ENCODE peak calls at places on chromosome 10, in eight cellular contexts. O is RWPE1, K is IMR-90, E is dorsolateral prefrontal cortex, U is tibial nerve, L is DND-41, P is H1, F is PC-9. D is an unnamed sample.

GRCh38 chr10:31620236-31621151 is 301.5 kb downstream of the ZEB1 start:
- DNase-seq in O (no peak), K (peak), E (no peak), U (peak), L (no peak), P (peak), F (no peak), D (no peak)

GRCh38 chr10:43128958-43129706 is 9.1 kb upstream of the CSGALNACT2 start:
- DNase-seq in O (peak), K (peak), E (no peak), U (no peak), L (peak), P (no peak), F (peak), D (no peak)

GRCh38 chr10:3468919-3469638 is 296.5 kb upstream of the PITRM1 start:
- DNase-seq in O (peak), K (peak), E (no peak), U (no peak), L (no peak), P (no peak), F (peak), D (no peak)

GRCh38 chr10:90813592-90814365 is 44.1 kb downstream of the HTR7 start:
- DNase-seq in O (no peak), K (no peak), E (no peak), U (no peak), L (no peak), P (no peak), F (no peak), D (no peak)

GRCh38 chr10:10871312-10871711 is 146.4 kb upstream of the CELF2 start:
- DNase-seq in O (no peak), K (no peak), E (no peak), U (no peak), L (no peak), P (no peak), F (no peak), D (no peak)

GRCh38 chr10:22640351-22640750 is 74.0 kb downstream of the PIP4K2A start:
- DNase-seq in O (no peak), K (no peak), E (no peak), U (no peak), L (no peak), P (no peak), F (no peak), D (no peak)

GRCh38 chr10:60434418-60435046 is 44.9 kb upstream of the ANK3 start:
- DNase-seq in O (peak), K (peak), E (no peak), U (no peak), L (peak), P (no peak), F (peak), D (no peak)

GRCh38 chr10:689433-690226 is at the start of gene DIP2C:
- DNase-seq in O (peak), K (peak), E (peak), U (peak), L (no peak), P (no peak), F (no peak), D (no peak)

GRCh38 chr10:8041284-8042031 is 13.0 kb upstream of the GATA3 start:
- DNase-seq in O (no peak), K (no peak), E (no peak), U (no peak), L (no peak), P (no peak), F (no peak), D (no peak)

GRCh38 chr10:137031-137430 is 1.8 kb downstream of the ZMYND11 start:
- DNase-seq in O (peak), K (peak), E (no peak), U (no peak), L (peak), P (no peak), F (peak), D (peak)

GRCh38 chr10:59709472-59710125 is at the start of gene SLC16A9:
- DNase-seq in O (peak), K (peak), E (peak), U (no peak), L (no peak), P (peak), F (no peak), D (no peak)

GRCh38 chr10:31320179-31320597 is 1.2 kb downstream of the ZEB1 start:
- DNase-seq in O (no peak), K (no peak), E (peak), U (no peak), L (peak), P (no peak), F (no peak), D (peak)

GRCh38 chr10:63757067-63757466 is 235.9 kb downstream of the REEP3 start:
- DNase-seq in O (no peak), K (no peak), E (no peak), U (no peak), L (no peak), P (no peak), F (no peak), D (no peak)

GRCh38 chr10:88108115-88108610 is 244.7 kb downstream of the PTEN start:
- DNase-seq in O (no peak), K (no peak), E (no peak), U (no peak), L (peak), P (no peak), F (no peak), D (no peak)
- TF ChIP-seq CTCF in O (no peak), K (no peak), E (no peak), U (no peak), L (peak), P (no peak), F (no peak), D (no peak)

GRCh38 chr10:80187060-80187459 is 18.3 kb downstream of the ANXA11 start:
- DNase-seq in O (no peak), K (no peak), E (no peak), U (no peak), L (no peak), P (no peak), F (no peak), D (no peak)
- H3K27ac ChIP-seq in O (peak), K (no peak), E (no peak), U (peak), L (peak), P (no peak), F (no peak), D (peak)

GRCh38 chr10:110730345-110731055 is 86.4 kb downstream of the RBM20 start:
- DNase-seq in O (no peak), K (no peak), E (no peak), U (no peak), L (no peak), P (no peak), F (no peak), D (no peak)

GRCh38 chr10:110724116-110724701 is 80.1 kb downstream of the RBM20 start:
- DNase-seq in O (no peak), K (no peak), E (no peak), U (no peak), L (no peak), P (no peak), F (no peak), D (no peak)

GRCh38 chr10:110723224-110723891 is 79.2 kb downstream of the RBM20 start:
- DNase-seq in O (no peak), K (no peak), E (no peak), U (no peak), L (no peak), P (no peak), F (no peak), D (no peak)

GRCh38 chr10:110724937-110725336 is 80.8 kb downstream of the RBM20 start:
- DNase-seq in O (no peak), K (no peak), E (no peak), U (no peak), L (no peak), P (no peak), F (no peak), D (no peak)

DNA sequence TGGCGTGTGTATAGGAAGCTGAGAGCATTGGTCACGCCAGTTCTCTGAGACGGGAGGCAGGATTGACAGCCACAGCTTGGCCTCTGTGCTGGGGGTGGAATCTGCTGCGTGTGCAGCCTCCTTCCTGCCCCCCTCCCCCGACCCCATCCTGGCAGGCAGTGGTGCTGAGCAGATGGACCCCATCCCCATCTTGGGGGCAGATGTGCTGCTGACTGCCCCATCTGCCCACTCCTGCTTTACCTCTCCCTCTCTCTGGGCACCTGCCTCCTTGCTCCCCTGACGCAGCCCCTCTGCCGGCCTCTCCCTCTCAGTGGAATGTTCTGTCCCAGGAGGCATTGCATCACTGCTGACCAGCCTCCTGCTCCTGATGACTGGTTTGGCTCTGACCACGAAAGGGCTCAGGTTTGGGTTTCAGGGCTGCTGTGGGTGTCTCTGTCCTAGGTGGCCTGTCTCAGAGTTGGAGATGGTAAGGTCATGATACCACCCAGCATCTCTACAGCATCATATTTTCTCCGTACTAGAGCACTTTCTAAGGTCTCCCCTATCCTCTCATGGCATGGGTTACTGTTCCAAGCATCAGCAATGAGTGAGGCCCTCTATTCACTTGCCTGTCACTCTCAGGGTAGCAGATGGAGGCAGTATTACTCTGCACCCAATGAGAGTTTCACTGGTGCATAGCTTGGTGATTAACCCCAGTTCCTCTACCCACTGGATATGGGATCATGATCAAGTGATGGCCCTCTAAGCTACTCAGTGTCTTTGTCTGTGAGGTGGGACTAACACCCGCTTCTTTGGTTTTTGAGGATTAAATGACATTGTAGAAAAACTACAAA is 81.9 kb downstream of the RBM20 start:
- DNase-seq in O (no peak), K (peak), E (no peak), U (no peak), L (no peak), P (no peak), F (no peak), D (no peak)
- TF ChIP-seq CTCF in O (no peak), K (no peak), E (no peak), U (no peak), L (no peak), P (no peak), F (no peak), D (no peak)

GRCh38 chr10:15817407-15818046 is 42.8 kb downstream of the MINDY3 start:
- DNase-seq in O (no peak), K (peak), E (no peak), U (no peak), L (no peak), P (no peak), F (no peak), D (no peak)
- H3K27ac ChIP-seq in O (no peak), K (no peak), E (no peak), U (no peak), L (no peak), P (no peak), F (no peak), D (no peak)

DNA sequence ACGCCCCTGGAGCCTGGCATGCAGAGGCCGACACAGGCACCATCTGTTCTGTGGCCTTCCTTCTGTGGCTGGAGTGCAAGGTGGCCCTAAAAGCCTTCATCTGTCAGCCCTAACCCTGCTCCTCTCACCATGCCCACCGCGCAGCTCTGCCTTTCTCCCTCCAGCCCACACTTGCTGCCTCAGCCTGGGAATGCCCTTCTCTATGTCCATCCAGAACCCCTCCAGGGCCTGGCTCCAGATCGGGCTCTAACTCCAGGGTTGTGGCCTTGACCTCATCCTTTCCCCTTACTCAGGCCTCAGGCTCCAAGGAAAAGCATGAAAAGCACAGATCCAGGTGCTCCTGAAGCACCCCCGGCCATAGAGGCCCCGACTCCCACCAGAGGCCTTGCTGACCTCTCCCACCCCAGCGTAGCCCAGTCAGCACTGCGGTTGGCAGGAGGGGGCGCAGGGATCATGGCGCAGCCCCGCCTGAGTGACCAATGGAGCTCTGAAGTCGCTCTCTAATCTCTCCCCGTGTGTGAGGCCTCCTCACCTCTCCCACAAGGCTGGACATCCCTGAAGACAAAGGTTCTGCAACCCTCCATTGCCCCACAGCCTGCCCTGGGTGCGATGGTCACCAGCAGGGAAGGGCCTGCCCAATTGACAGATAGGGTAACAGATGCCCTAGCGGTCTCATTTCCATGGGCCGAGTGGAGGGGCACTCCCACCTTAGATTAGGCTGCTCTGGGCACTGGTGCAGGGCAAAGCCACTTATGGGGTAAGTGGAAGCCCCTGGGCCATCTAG is 9.2 kb downstream of the ZCCHC24 start:
- DNase-seq in O (no peak), K (no peak), E (no peak), U (no peak), L (no peak), P (no peak), F (no peak), D (no peak)
- TF ChIP-seq CTCF in O (no peak), K (no peak), E (no peak), U (no peak), L (no peak), P (no peak), F (no peak), D (no peak)

GRCh38 chr10:112951349-112952281 is 1.6 kb downstream of the TCF7L2 start:
- DNase-seq in O (no peak), K (peak), E (peak), U (peak), L (peak), P (no peak), F (peak), D (peak)
- H3K27ac ChIP-seq in O (peak), K (peak), E (peak), U (peak), L (peak), P (peak), F (peak), D (no peak)

GRCh38 chr10:44706745-44707144 is 204.4 kb upstream of the TMEM72 start:
- DNase-seq in O (peak), K (peak), E (no peak), U (no peak), L (no peak), P (no peak), F (no peak), D (no peak)
- TF ChIP-seq CTCF in O (no peak), K (peak), E (no peak), U (no peak), L (no peak), P (no peak), F (no peak), D (no peak)

DNA sequence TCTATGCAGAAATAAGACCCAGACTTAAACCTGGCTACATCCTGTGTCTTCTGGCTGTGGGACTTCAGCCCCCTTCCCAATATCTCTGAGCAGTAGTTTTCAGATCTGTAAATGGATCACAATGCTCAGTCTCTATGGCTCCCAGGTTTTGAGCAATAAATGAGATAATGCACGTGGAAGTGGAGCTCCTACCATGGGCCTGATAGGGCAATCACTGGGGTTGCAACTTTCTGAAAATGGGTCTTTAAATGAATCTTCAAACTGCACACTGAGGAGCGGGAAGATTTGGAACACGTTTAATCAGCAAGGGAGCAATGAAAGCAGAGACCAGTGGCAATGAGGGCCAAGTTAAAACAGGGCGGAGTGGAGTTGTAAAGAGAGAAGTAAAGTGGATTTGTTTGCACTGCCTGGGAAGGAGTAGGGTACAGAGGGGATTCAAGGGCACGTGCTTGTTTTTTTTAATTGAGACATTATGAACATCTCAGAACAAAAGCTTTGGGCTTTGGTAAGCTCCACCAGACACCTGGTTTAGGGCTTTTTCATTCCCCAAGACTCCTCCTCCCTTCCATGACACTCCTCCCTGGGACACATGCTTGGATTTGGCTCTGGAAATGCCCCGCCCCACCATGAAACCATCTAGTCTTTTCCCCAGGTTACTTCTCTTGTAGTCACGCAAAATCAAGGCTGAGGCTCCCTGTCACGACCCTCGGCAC is 42.7 kb downstream of the PAPSS2 start:
- DNase-seq in O (no peak), K (no peak), E (no peak), U (no peak), L (no peak), P (no peak), F (no peak), D (no peak)
- H3K27ac ChIP-seq in O (no peak), K (no peak), E (no peak), U (no peak), L (no peak), P (no peak), F (no peak), D (no peak)

GRCh38 chr10:118835682-118836326 is 81.0 kb upstream of the CACUL1 start:
- DNase-seq in O (peak), K (no peak), E (no peak), U (no peak), L (no peak), P (no peak), F (peak), D (no peak)
- TF ChIP-seq CTCF in O (peak), K (no peak), E (no peak), U (no peak), L (no peak), P (no peak), F (no peak), D (no peak)